ENCODE peak calls at places on chromosomes 11 and 22, in four cellular contexts. One of them, this sample, is unnamed. For H3K4me1, the result is how much of the 10 kb centered on the place peaks cover.

GRCh38 chr11:72606362-72607100 is 67.7 kb downstream of the PDE2A start:
- DNase-seq in GM23248: peak
- DNase-seq in right atrium auricular region: no peak
- DNase-seq in PC-3: no peak
- DNase-seq in this sample: no peak

GRCh38 chr11:100961633-100962032 is 168.0 kb downstream of the PGR start:
- DNase-seq in GM23248: peak
- DNase-seq in right atrium auricular region: no peak
- DNase-seq in PC-3: peak
- DNase-seq in this sample: no peak

GRCh38 chr22:41979423-41980250 is 10.4 kb downstream of the SEPTIN3 start:
- DNase-seq in GM23248: no peak
- DNase-seq in right atrium auricular region: no peak
- DNase-seq in PC-3: no peak
- DNase-seq in this sample: no peak

GRCh38 chr22:26623984-26624383 is 2.2 kb downstream of the CRYBA4 start:
- DNase-seq in GM23248: no peak
- DNase-seq in right atrium auricular region: no peak
- DNase-seq in PC-3: no peak
- DNase-seq in this sample: no peak

GRCh38 chr11:62502030-62502730 is 44.4 kb downstream of the AHNAK start:
- DNase-seq in GM23248: no peak
- DNase-seq in right atrium auricular region: no peak
- DNase-seq in PC-3: no peak
- DNase-seq in this sample: no peak

GRCh38 chr22:24996420-24996952 is 44.0 kb downstream of the KIAA1671 start:
- DNase-seq in GM23248: peak
- DNase-seq in right atrium auricular region: no peak
- DNase-seq in PC-3: peak
- DNase-seq in this sample: no peak

GRCh38 chr11:75574698-75575265 is 12.7 kb downstream of the SERPINH1 start:
- DNase-seq in GM23248: no peak
- DNase-seq in right atrium auricular region: no peak
- DNase-seq in PC-3: no peak
- DNase-seq in this sample: no peak

GRCh38 chr11:61787928-61788491 is 4.4 kb downstream of the TMEM258 start:
- DNase-seq in GM23248: peak
- DNase-seq in right atrium auricular region: no peak
- DNase-seq in PC-3: peak
- DNase-seq in this sample: no peak

GRCh38 chr11:124170801-124171586 is 12.2 kb upstream of the OR10D3 start:
- DNase-seq in GM23248: no peak
- DNase-seq in right atrium auricular region: no peak
- DNase-seq in PC-3: peak
- DNase-seq in this sample: no peak

GRCh38 chr11:11583801-11584445 is 37.9 kb downstream of the GALNT18 start:
- DNase-seq in GM23248: no peak
- DNase-seq in right atrium auricular region: peak
- DNase-seq in PC-3: no peak
- DNase-seq in this sample: no peak

GRCh38 chr22:45317551-45318167 is 7.9 kb downstream of the FAM118A start:
- DNase-seq in GM23248: peak
- DNase-seq in right atrium auricular region: peak
- DNase-seq in PC-3: peak
- DNase-seq in this sample: no peak

GRCh38 chr11:57474751-57475115 is 14.4 kb downstream of the RTN4RL2 start:
- DNase-seq in GM23248: no peak
- DNase-seq in right atrium auricular region: no peak
- DNase-seq in PC-3: no peak
- DNase-seq in this sample: no peak

GRCh38 chr22:26589367-26589844 is 526 bp downstream of the TPST2 start:
- DNase-seq in GM23248: peak
- DNase-seq in right atrium auricular region: no peak
- DNase-seq in PC-3: peak
- DNase-seq in this sample: peak

GRCh38 chr11:76910620-76911414 is 50.1 kb downstream of the ACER3 start:
- DNase-seq in GM23248: peak
- DNase-seq in right atrium auricular region: no peak
- DNase-seq in PC-3: no peak
- DNase-seq in this sample: no peak

GRCh38 chr22:32622004-32622761 is 147.6 kb downstream of the FBXO7 start:
- DNase-seq in GM23248: peak
- DNase-seq in right atrium auricular region: peak
- DNase-seq in PC-3: no peak
- DNase-seq in this sample: no peak

GRCh38 chr11:12556788-12557384 is 117.3 kb upstream of the TEAD1 start:
- DNase-seq in GM23248: peak
- DNase-seq in right atrium auricular region: peak
- DNase-seq in PC-3: peak
- DNase-seq in this sample: peak

GRCh38 chr22:24523873-24524272 is 28.7 kb downstream of the UPB1 start:
- DNase-seq in GM23248: peak
- DNase-seq in right atrium auricular region: no peak
- DNase-seq in PC-3: no peak
- DNase-seq in this sample: no peak

GRCh38 chr11:102240502-102240901 is 76.8 kb upstream of the BIRC3 start:
- DNase-seq in GM23248: peak
- DNase-seq in right atrium auricular region: no peak
- DNase-seq in PC-3: peak
- DNase-seq in this sample: no peak

GRCh38 chr11:16611395-16612233 is 126.8 kb upstream of the C11orf58 start:
- DNase-seq in GM23248: no peak
- DNase-seq in right atrium auricular region: no peak
- DNase-seq in PC-3: no peak
- DNase-seq in this sample: no peak

GRCh38 chr22:41256254-41256897 is 15.6 kb upstream of the CHADL start:
- DNase-seq in GM23248: peak
- DNase-seq in right atrium auricular region: no peak
- DNase-seq in PC-3: peak
- DNase-seq in this sample: no peak

GRCh38 chr11:74138572-74138971 is 32.2 kb downstream of the C2CD3 start:
- DNase-seq in GM23248: peak
- DNase-seq in right atrium auricular region: no peak
- DNase-seq in PC-3: peak
- DNase-seq in this sample: no peak

GRCh38 chr11:65439331-65440181 is 17.0 kb downstream of the NEAT1 start:
- DNase-seq in GM23248: peak
- DNase-seq in right atrium auricular region: peak
- DNase-seq in PC-3: peak
- DNase-seq in this sample: no peak

GRCh38 chr22:32765117-32765618 is 36.3 kb upstream of the TIMP3 start:
- DNase-seq in GM23248: no peak
- DNase-seq in right atrium auricular region: no peak
- DNase-seq in PC-3: no peak
- DNase-seq in this sample: no peak

GRCh38 chr11:70573701-70574151 is 175.4 kb downstream of the CTTN start:
- DNase-seq in GM23248: no peak
- DNase-seq in right atrium auricular region: no peak
- DNase-seq in PC-3: no peak
- DNase-seq in this sample: peak

GRCh38 chr11:65316979-65317786 is 2.5 kb downstream of the CDC42EP2 start:
- DNase-seq in GM23248: peak
- DNase-seq in right atrium auricular region: peak
- DNase-seq in PC-3: peak
- DNase-seq in this sample: peak

GRCh38 chr11:57202282-57202681 is 20.5 kb downstream of the LRRC55 start:
- DNase-seq in GM23248: no peak
- DNase-seq in right atrium auricular region: no peak
- DNase-seq in PC-3: no peak
- DNase-seq in this sample: no peak

GRCh38 chr11:134049303-134049702 is 19.6 kb upstream of the JAM3 start:
- DNase-seq in GM23248: no peak
- DNase-seq in right atrium auricular region: no peak
- DNase-seq in PC-3: no peak
- DNase-seq in this sample: no peak

GRCh38 chr11:121479355-121479754 is 26.6 kb upstream of the SORL1-AS1 start:
- DNase-seq in GM23248: no peak
- DNase-seq in right atrium auricular region: no peak
- DNase-seq in PC-3: no peak
- DNase-seq in this sample: no peak

GRCh38 chr11:118090545-118091162 is 3.9 kb upstream of the SMIM35 start:
- DNase-seq in GM23248: no peak
- DNase-seq in right atrium auricular region: no peak
- DNase-seq in PC-3: no peak
- DNase-seq in this sample: peak

GRCh38 chr11:59142530-59143507 is at the start of gene FAM111A:
- DNase-seq in GM23248: peak
- DNase-seq in right atrium auricular region: peak
- DNase-seq in PC-3: peak
- DNase-seq in this sample: peak

GRCh38 chr22:27930246-27931060 is 11.4 kb upstream of the PITPNB start:
- DNase-seq in GM23248: peak
- DNase-seq in right atrium auricular region: no peak
- DNase-seq in PC-3: no peak
- DNase-seq in this sample: no peak

GRCh38 chr11:117816151-117816741 is 8.3 kb downstream of the FXYD2 start:
- DNase-seq in GM23248: peak
- DNase-seq in right atrium auricular region: peak
- DNase-seq in PC-3: peak
- DNase-seq in this sample: no peak

GRCh38 chr11:925496-926301 is at the start of gene AP2A2:
- DNase-seq in GM23248: peak
- DNase-seq in right atrium auricular region: peak
- DNase-seq in PC-3: peak
- DNase-seq in this sample: peak
- H3K4me1 ChIP-seq in GM23248: under half
- H3K4me1 ChIP-seq in right atrium auricular region: under half
- H3K4me1 ChIP-seq in PC-3: under half
- H3K4me1 ChIP-seq in this sample: under half

GRCh38 chr11:559020-559620 is 1.4 kb downstream of the LMNTD2 start:
- DNase-seq in GM23248: no peak
- DNase-seq in right atrium auricular region: no peak
- DNase-seq in PC-3: no peak
- DNase-seq in this sample: no peak
- H3K4me1 ChIP-seq in GM23248: under half
- H3K4me1 ChIP-seq in right atrium auricular region: under half
- H3K4me1 ChIP-seq in PC-3: under half
- H3K4me1 ChIP-seq in this sample: half or more

GRCh38 chr22:38174626-38175025 is 7.0 kb downstream of the PLA2G6 start:
- DNase-seq in GM23248: no peak
- DNase-seq in right atrium auricular region: no peak
- DNase-seq in PC-3: no peak
- DNase-seq in this sample: no peak

GRCh38 chr22:38176170-38176741 is 5.4 kb downstream of the PLA2G6 start:
- DNase-seq in GM23248: peak
- DNase-seq in right atrium auricular region: peak
- DNase-seq in PC-3: no peak
- DNase-seq in this sample: peak

GRCh38 chr22:38175206-38176118 is 6.2 kb downstream of the PLA2G6 start:
- DNase-seq in GM23248: no peak
- DNase-seq in right atrium auricular region: no peak
- DNase-seq in PC-3: no peak
- DNase-seq in this sample: no peak

GRCh38 chr22:38177926-38178604 is 3.6 kb downstream of the PLA2G6 start:
- DNase-seq in GM23248: peak
- DNase-seq in right atrium auricular region: peak
- DNase-seq in PC-3: peak
- DNase-seq in this sample: peak

DNA sequence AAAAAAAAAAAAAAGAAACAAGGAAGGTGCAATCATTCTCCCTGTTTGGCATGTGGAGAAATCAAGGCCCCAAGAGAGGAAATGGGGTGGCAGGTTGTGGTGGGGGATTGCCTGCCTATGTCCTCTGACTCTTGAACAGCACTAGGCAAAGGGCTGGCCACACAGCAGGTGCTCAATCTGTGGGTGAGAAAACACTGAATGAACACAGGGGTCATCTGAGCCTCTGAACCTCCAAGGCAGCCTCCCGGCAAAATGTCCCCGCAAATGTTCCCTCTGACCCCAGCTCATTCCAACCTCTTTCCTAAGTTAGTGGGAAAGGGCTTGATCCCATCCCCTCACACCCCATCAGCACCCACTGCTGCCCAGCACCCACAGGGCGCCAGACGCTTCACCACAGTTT is 4.6 kb downstream of the PLA2G6 start:
- DNase-seq in GM23248: no peak
- DNase-seq in right atrium auricular region: no peak
- DNase-seq in PC-3: no peak
- DNase-seq in this sample: peak
- H3K4me1 ChIP-seq in GM23248: under half
- H3K4me1 ChIP-seq in right atrium auricular region: half or more
- H3K4me1 ChIP-seq in PC-3: half or more
- H3K4me1 ChIP-seq in this sample: half or more

GRCh38 chr11:122720482-122720881 is 65.0 kb downstream of the UBASH3B start:
- DNase-seq in GM23248: no peak
- DNase-seq in right atrium auricular region: no peak
- DNase-seq in PC-3: peak
- DNase-seq in this sample: no peak
- H3K4me1 ChIP-seq in GM23248: under half
- H3K4me1 ChIP-seq in right atrium auricular region: under half
- H3K4me1 ChIP-seq in PC-3: under half
- H3K4me1 ChIP-seq in this sample: under half

GRCh38 chr11:119369035-119369925 is 12.2 kb downstream of the USP2 start:
- DNase-seq in GM23248: no peak
- DNase-seq in right atrium auricular region: no peak
- DNase-seq in PC-3: no peak
- DNase-seq in this sample: no peak

GRCh38 chr11:119368121-119369034 is 13.1 kb downstream of the USP2 start:
- DNase-seq in GM23248: no peak
- DNase-seq in right atrium auricular region: no peak
- DNase-seq in PC-3: peak
- DNase-seq in this sample: no peak

GRCh38 chr11:119366690-119367620 is 14.5 kb downstream of the USP2 start:
- DNase-seq in GM23248: no peak
- DNase-seq in right atrium auricular region: no peak
- DNase-seq in PC-3: no peak
- DNase-seq in this sample: no peak

GRCh38 chr11:119365071-119365591 is 16.4 kb downstream of the USP2 start:
- DNase-seq in GM23248: peak
- DNase-seq in right atrium auricular region: no peak
- DNase-seq in PC-3: no peak
- DNase-seq in this sample: no peak

DNA sequence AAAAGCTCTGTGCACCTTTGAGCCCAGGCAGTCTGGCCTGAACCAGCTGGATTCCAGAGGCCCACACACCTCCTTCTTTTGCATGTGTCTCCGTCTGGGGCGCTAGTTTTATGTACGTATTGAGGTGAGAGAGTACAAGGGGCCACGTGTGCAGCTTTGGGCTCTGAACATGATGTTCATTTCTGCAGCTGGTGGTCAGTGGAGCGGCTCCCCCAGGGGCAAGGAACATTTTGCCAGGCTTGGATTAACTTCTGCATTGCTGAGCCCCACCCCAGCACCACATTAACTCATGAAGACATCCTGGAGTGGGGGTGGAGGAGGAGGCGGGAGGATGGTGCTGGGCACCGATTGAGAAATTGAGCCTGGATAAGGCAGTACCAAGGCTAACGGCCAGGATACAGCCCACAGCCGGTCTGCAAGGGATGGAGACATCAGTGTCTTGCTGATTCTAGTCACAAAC is 13.8 kb downstream of the USP2 start:
- DNase-seq in GM23248: no peak
- DNase-seq in right atrium auricular region: no peak
- DNase-seq in PC-3: no peak
- DNase-seq in this sample: no peak
- H3K4me1 ChIP-seq in GM23248: under half
- H3K4me1 ChIP-seq in right atrium auricular region: half or more
- H3K4me1 ChIP-seq in PC-3: under half
- H3K4me1 ChIP-seq in this sample: under half